ENCODE peak calls at places on chromosomes 16 and 17, in four cellular contexts. V is K562, A is GM12878, E is HepG2. M is an unnamed sample.

GRCh38 chr16:50711862-50712567 is 18.6 kb downstream of the NOD2 start:
- DNase-seq in A (no peak), E (no peak), V (no peak), M (no peak)

GRCh38 chr16:72952404-72953301 is 95.3 kb downstream of the ZFHX3 start:
- DNase-seq in V (no peak), E (no peak), A (no peak), M (no peak)

GRCh38 chr16:57377080-57377841 is 5.0 kb downstream of the CX3CL1 start:
- DNase-seq in A (peak), E (peak), V (no peak), M (no peak)

GRCh38 chr16:24309222-24309905 is 53.2 kb downstream of the CACNG3 start:
- DNase-seq in E (peak), V (peak), A (no peak), M (no peak)

GRCh38 chr17:8740486-8740885 is 4.2 kb downstream of the CCDC42 start:
- DNase-seq in A (no peak), V (peak), E (no peak), M (peak)

GRCh38 chr17:6599364-6599763 is 41.1 kb downstream of the KIAA0753 start:
- DNase-seq in A (no peak), V (no peak), E (no peak), M (no peak)

GRCh38 chr17:5557485-5557884 is 26.8 kb downstream of the NLRP1 start:
- DNase-seq in E (no peak), A (no peak), V (no peak), M (no peak)

GRCh38 chr16:66521951-66522771 is 27.8 kb downstream of the TK2 start:
- DNase-seq in E (no peak), V (peak), A (peak), M (no peak)

GRCh38 chr16:15765880-15766279 is 90.9 kb downstream of the MYH11 start:
- DNase-seq in V (peak), E (peak), A (peak), M (peak)

GRCh38 chr17:58593121-58593520 is 78.7 kb upstream of the MTMR4 start:
- DNase-seq in E (no peak), A (no peak), V (no peak), M (no peak)

GRCh38 chr17:37742114-37742761 is 2.6 kb downstream of the HNF1B start:
- DNase-seq in V (no peak), E (no peak), A (no peak), M (peak)

GRCh38 chr17:17693955-17694228 is 12.6 kb downstream of the RAI1 start:
- DNase-seq in E (no peak), A (no peak), V (no peak), M (no peak)

GRCh38 chr16:69100046-69100765 is 5.2 kb upstream of the HAS3 start:
- DNase-seq in E (no peak), A (no peak), V (no peak), M (no peak)

GRCh38 chr17:28899212-28899815 is 1.8 kb upstream of the FLOT2 start:
- DNase-seq in V (no peak), E (no peak), A (no peak), M (no peak)
- TF ChIP-seq TCF7 in V (no peak), E (no peak), A (no peak), M (no peak)

DNA sequence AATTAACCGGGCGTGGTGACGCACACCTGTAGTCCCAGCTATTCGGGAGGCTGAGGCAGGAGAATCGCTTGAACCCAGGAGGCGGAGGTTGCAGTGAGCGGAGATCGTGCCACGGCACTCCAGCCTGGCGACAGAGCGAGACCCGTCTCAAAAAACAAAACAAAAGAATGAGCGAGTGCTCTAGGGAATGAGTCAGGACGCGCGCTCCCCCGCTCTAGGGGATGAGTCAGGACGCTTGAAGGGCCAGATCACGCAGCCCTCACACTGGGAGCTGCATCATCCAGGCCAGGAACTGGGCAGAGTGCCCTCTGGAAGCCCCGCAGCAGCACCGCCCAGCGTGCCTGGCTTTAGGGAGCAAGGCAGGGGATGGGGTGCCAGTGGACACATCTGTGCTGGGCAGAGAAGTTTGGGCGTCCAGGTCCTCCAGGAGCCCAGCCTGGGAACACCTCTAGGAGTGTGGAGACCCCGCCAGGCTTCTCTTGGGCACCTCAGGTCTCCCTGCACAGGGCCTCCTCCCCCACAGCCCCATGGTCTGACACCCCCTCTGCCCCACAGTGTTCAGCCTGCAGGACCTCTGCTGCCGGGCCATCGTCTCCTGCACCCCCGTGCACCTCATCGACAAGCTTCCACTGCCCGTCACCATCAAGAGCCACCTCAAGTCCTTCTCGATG is 3.9 kb upstream of the WFIKKN1 start:
- DNase-seq in V (peak), E (no peak), A (no peak), M (no peak)
- TF ChIP-seq TCF7 in V (no peak), E (no peak), A (no peak), M (no peak)

DNA sequence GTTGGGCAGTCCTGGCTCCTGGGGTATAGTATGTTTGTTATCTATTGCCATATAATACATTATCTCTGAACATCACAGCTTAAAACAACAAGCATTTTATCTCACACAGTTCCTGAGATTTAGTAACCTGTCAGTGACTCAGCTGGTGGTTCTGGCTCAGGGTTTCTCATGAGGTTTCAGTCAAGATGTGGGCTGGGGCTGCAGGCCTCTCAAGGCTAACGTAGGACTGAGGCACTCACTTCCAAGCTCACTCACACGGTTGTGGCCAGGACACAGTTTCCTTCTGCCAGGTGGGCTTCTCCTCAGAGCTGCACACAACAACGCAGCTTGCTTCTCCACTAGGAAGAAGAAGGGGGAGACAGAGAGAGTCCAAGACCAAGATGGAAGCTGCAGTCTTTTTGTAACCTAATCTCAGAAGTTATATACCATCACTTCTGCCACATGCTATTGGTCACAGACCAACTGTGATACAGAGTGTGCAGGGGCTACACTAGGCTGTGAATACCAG is 10.3 kb upstream of the MED13 start:
- DNase-seq in E (no peak), A (no peak), V (no peak), M (no peak)
- TF ChIP-seq TCF7 in E (no peak), A (no peak), V (no peak), M (no peak)

GRCh38 chr16:9929836-9930235 is 252.4 kb downstream of the GRIN2A start:
- DNase-seq in A (no peak), V (no peak), E (no peak), M (no peak)

GRCh38 chr16:9932000-9932399 is 250.2 kb downstream of the GRIN2A start:
- DNase-seq in E (no peak), A (no peak), V (no peak), M (no peak)

GRCh38 chr16:9932919-9933653 is 249.1 kb downstream of the GRIN2A start:
- DNase-seq in V (no peak), A (no peak), E (no peak), M (no peak)

GRCh38 chr16:9929313-9929712 is 252.9 kb downstream of the GRIN2A start:
- DNase-seq in A (peak), E (no peak), V (no peak), M (no peak)

GRCh38 chr16:9934723-9935508 is 247.3 kb downstream of the GRIN2A start:
- DNase-seq in A (no peak), E (no peak), V (no peak), M (no peak)
- TF ChIP-seq TCF7 in A (no peak), E (no peak), V (no peak), M (no peak)

GRCh38 chr16:84754353-84754856 is 54.6 kb downstream of the USP10 start:
- DNase-seq in E (peak), A (peak), V (peak), M (peak)
- TF ChIP-seq TCF7 in E (no peak), A (no peak), V (no peak), M (no peak)

M was measured in WTC11.